ENCODE peak calls at places on chromosomes 16 and 17, in nine cellular contexts. O is cortex of kidney; Z is stomach; K is HFFc6; L is ACHN; F is CD8-positive, alpha-beta T cell; C is activated CD4-positive, alpha-beta T cell treated with anti-CD3 and anti-CD28 coated beads, Interleukin-2, amount 50 U/mL, for 1 hour; T is G401; M is HEK293T. W is an unnamed sample.

GRCh38 chr17:29078183-29079045 is 35.5 kb downstream of the PIPOX start:
- DNase-seq in O (no peak), Z (no peak), K (no peak), L (no peak), F (no peak), C (no peak), T (no peak), M (no peak), W (no peak)

GRCh38 chr17:46163316-46163715 is 29.9 kb downstream of the KANSL1 start:
- DNase-seq in O (no peak), Z (no peak), K (no peak), L (no peak), F (no peak), C (no peak), T (no peak), M (no peak), W (no peak)

GRCh38 chr17:40023590-40024292 is 8.5 kb downstream of the CSF3 start:
- DNase-seq in O (no peak), Z (peak), K (no peak), L (no peak), F (no peak), C (no peak), T (no peak), M (no peak), W (peak)

GRCh38 chr17:76992911-76993310 is 124.7 kb downstream of the MGAT5B start:
- DNase-seq in O (no peak), Z (no peak), K (no peak), L (no peak), F (no peak), C (no peak), T (no peak), M (no peak), W (no peak)

GRCh38 chr17:7448461-7448860 is 3.6 kb downstream of the CHRNB1 start:
- DNase-seq in O (no peak), Z (no peak), K (no peak), L (no peak), F (no peak), C (no peak), T (no peak), M (no peak), W (no peak)

GRCh38 chr16:87897563-87898505 is 28.5 kb upstream of the SLC7A5 start:
- DNase-seq in O (no peak), Z (no peak), K (no peak), L (no peak), F (peak), C (peak), T (peak), M (no peak), W (no peak)

GRCh38 chr16:67825119-67825518 is 17.0 kb upstream of the THAP11 start:
- DNase-seq in O (no peak), Z (no peak), K (no peak), L (no peak), F (no peak), C (no peak), T (no peak), M (no peak), W (no peak)

GRCh38 chr17:32265192-32265895 is at the start of gene RHBDL3:
- DNase-seq in O (no peak), Z (peak), K (no peak), L (no peak), F (no peak), C (peak), T (peak), M (peak), W (peak)

GRCh38 chr17:309361-309888 is 43.2 kb downstream of the RPH3AL start:
- DNase-seq in O (no peak), Z (no peak), K (no peak), L (peak), F (no peak), C (peak), T (peak), M (peak), W (peak)

GRCh38 chr17:30363715-30364202 is 15.0 kb upstream of the CPD start:
- DNase-seq in O (no peak), Z (peak), K (peak), L (peak), F (peak), C (peak), T (no peak), M (no peak), W (no peak)

GRCh38 chr16:4523686-4524085 is 14.9 kb downstream of the CDIP1 start:
- DNase-seq in O (no peak), Z (no peak), K (no peak), L (no peak), F (no peak), C (no peak), T (peak), M (no peak), W (no peak)

GRCh38 chr17:48148029-48148759 is 40.6 kb downstream of the SNX11 start:
- DNase-seq in O (no peak), Z (no peak), K (no peak), L (no peak), F (no peak), C (no peak), T (no peak), M (no peak), W (no peak)

GRCh38 chr17:74413491-74413890 is 18.4 kb upstream of the GPRC5C start:
- DNase-seq in O (no peak), Z (no peak), K (no peak), L (no peak), F (no peak), C (no peak), T (no peak), M (no peak), W (no peak)

GRCh38 chr16:29816694-29817441 is 916 bp downstream of the PAGR1 start:
- DNase-seq in O (no peak), Z (peak), K (peak), L (peak), F (peak), C (peak), T (no peak), M (peak), W (peak)

GRCh38 chr17:5605452-5605851 is 21.1 kb upstream of the NLRP1 start:
- DNase-seq in O (no peak), Z (no peak), K (no peak), L (no peak), F (no peak), C (no peak), T (no peak), M (no peak), W (no peak)

GRCh38 chr16:87350681-87351319 is 32.8 kb downstream of the FBXO31 start:
- DNase-seq in O (no peak), Z (no peak), K (peak), L (no peak), F (no peak), C (no peak), T (peak), M (no peak), W (no peak)

GRCh38 chr17:79946352-79947231 is 89.1 kb downstream of the TBC1D16 start:
- DNase-seq in O (no peak), Z (no peak), K (no peak), L (no peak), F (no peak), C (no peak), T (no peak), M (no peak), W (peak)

GRCh38 chr17:41956522-41956921 is 10.1 kb upstream of the CNP start:
- DNase-seq in O (no peak), Z (no peak), K (no peak), L (no peak), F (no peak), C (no peak), T (no peak), M (no peak), W (no peak)

GRCh38 chr16:26195225-26195624 is 503.5 kb downstream of the HS3ST4 start:
- DNase-seq in O (no peak), Z (no peak), K (no peak), L (no peak), F (no peak), C (no peak), T (no peak), M (no peak), W (no peak)

GRCh38 chr17:79842656-79843474 is 3.6 kb upstream of the CBX4 start:
- DNase-seq in O (no peak), Z (no peak), K (no peak), L (peak), F (no peak), C (no peak), T (no peak), M (no peak), W (peak)

GRCh38 chr16:48814994-48815393 is 205.0 kb upstream of the N4BP1 start:
- DNase-seq in O (no peak), Z (no peak), K (no peak), L (no peak), F (no peak), C (no peak), T (no peak), M (no peak), W (no peak)

GRCh38 chr17:77690271-77691161 is 268.0 kb upstream of the TNRC6C start:
- DNase-seq in O (no peak), Z (no peak), K (no peak), L (no peak), F (no peak), C (no peak), T (no peak), M (no peak), W (no peak)

GRCh38 chr16:70551788-70552187 is 28.2 kb downstream of the SF3B3 start:
- DNase-seq in O (no peak), Z (no peak), K (no peak), L (no peak), F (no peak), C (no peak), T (no peak), M (no peak), W (no peak)

GRCh38 chr17:44105483-44105882 is 18.0 kb downstream of the HDAC5 start:
- DNase-seq in O (no peak), Z (no peak), K (no peak), L (no peak), F (no peak), C (no peak), T (no peak), M (no peak), W (no peak)

GRCh38 chr17:41907633-41908539 is 10.9 kb downstream of the ACLY start:
- DNase-seq in O (no peak), Z (no peak), K (peak), L (peak), F (no peak), C (no peak), T (no peak), M (no peak), W (peak)

GRCh38 chr16:74291577-74292208 is 4.9 kb upstream of the PSMD7 start:
- DNase-seq in O (no peak), Z (no peak), K (peak), L (peak), F (no peak), C (no peak), T (no peak), M (no peak), W (no peak)

GRCh38 chr17:81815646-81815985 is 11.7 kb downstream of the GCGR start:
- DNase-seq in O (no peak), Z (no peak), K (no peak), L (no peak), F (no peak), C (no peak), T (no peak), M (no peak), W (no peak)

GRCh38 chr16:1979271-1980025 is 1.8 kb downstream of the NOXO1 start:
- DNase-seq in O (no peak), Z (peak), K (no peak), L (no peak), F (no peak), C (peak), T (peak), M (no peak), W (peak)

GRCh38 chr16:73051903-73052302 is 4.0 kb upstream of the ZFHX3 start:
- DNase-seq in O (no peak), Z (no peak), K (no peak), L (no peak), F (no peak), C (no peak), T (no peak), M (no peak), W (no peak)

GRCh38 chr16:62036101-62036806 is at the start of gene CDH8:
- DNase-seq in O (no peak), Z (no peak), K (no peak), L (no peak), F (no peak), C (no peak), T (no peak), M (no peak), W (peak)

GRCh38 chr17:82064433-82065192 is 991 bp downstream of the DUS1L start:
- DNase-seq in O (no peak), Z (peak), K (no peak), L (no peak), F (no peak), C (no peak), T (no peak), M (no peak), W (no peak)

W was measured in H7.